ENCODE peak calls at places on chromosome 6, in four cellular contexts. P is GM12878, M is A549, B is K562. T is an unnamed sample.

GRCh38 chr6:129638055-129639019 is 71.6 kb downstream of the ARHGAP18 start:
- DNase-seq in P (no peak), B (no peak), M (peak), T (peak)

GRCh38 chr6:106102034-106102433 is 15.9 kb downstream of the PRDM1 start:
- DNase-seq in B (no peak), M (no peak), P (peak), T (no peak)

GRCh38 chr6:10540073-10540746 is 19.1 kb downstream of the GCNT2 start:
- DNase-seq in P (no peak), M (no peak), B (no peak), T (no peak)

GRCh38 chr6:133047706-133048105 is 193.5 kb upstream of the EYA4 start:
- DNase-seq in B (no peak), P (no peak), M (no peak), T (no peak)

GRCh38 chr6:74277749-74278148 is 581.7 kb downstream of the CD109 start:
- DNase-seq in M (no peak), B (no peak), P (no peak), T (no peak)

GRCh38 chr6:11538049-11538798 is 675 bp downstream of the TMEM170B start:
- DNase-seq in M (no peak), P (no peak), B (peak), T (no peak)

GRCh38 chr6:107318100-107318736 is 141.1 kb downstream of the PDSS2 start:
- DNase-seq in M (peak), B (peak), P (peak), T (peak)

GRCh38 chr6:170286246-170286933 is 4.5 kb downstream of the DLL1 start:
- DNase-seq in B (peak), P (no peak), M (no peak), T (no peak)

GRCh38 chr6:19153270-19153980 is 683.7 kb upstream of the ID4 start:
- DNase-seq in B (no peak), M (no peak), P (no peak), T (no peak)

GRCh38 chr6:121828567-121828966 is 393.1 kb downstream of the GJA1 start:
- DNase-seq in B (no peak), M (no peak), P (no peak), T (no peak)

GRCh38 chr6:35725081-35725708 is 11.6 kb upstream of the ARMC12 start:
- DNase-seq in M (no peak), P (no peak), B (no peak), T (no peak)

GRCh38 chr6:42896178-42896719 is 16.8 kb downstream of the RPL7L1 start:
- DNase-seq in M (no peak), P (no peak), B (no peak), T (no peak)

GRCh38 chr6:146544783-146545182 is 1.1 kb downstream of the RAB32 start:
- DNase-seq in P (no peak), B (no peak), M (no peak), T (no peak)

GRCh38 chr6:108738684-108739406 is 109.4 kb upstream of the ARMC2 start:
- DNase-seq in P (no peak), B (no peak), M (no peak), T (no peak)

GRCh38 chr6:155033021-155033801 is 38.1 kb downstream of the TIAM2 start:
- DNase-seq in P (no peak), M (no peak), B (no peak), T (no peak)

GRCh38 chr6:104795363-104795762 is 64.4 kb downstream of the HACE1 start:
- DNase-seq in B (no peak), M (no peak), P (no peak), T (no peak)

GRCh38 chr6:148309301-148309700 is 33.3 kb upstream of the SASH1 start:
- DNase-seq in B (no peak), P (no peak), M (no peak), T (no peak)

GRCh38 chr6:6131492-6132109 is 124.9 kb upstream of the NRN1 start:
- DNase-seq in M (peak), P (no peak), B (peak), T (peak)

GRCh38 chr6:80622641-80623040 is 516.2 kb downstream of the BCKDHB start:
- DNase-seq in B (no peak), P (no peak), M (peak), T (no peak)

GRCh38 chr6:14640631-14641030 is 523.1 kb downstream of the CD83 start:
- DNase-seq in P (no peak), B (no peak), M (no peak), T (no peak)

GRCh38 chr6:24355422-24355821 is 2.4 kb downstream of the DCDC2 start:
- DNase-seq in P (no peak), B (no peak), M (no peak), T (no peak)

GRCh38 chr6:139751179-139751578 is 376.7 kb upstream of the CITED2 start:
- DNase-seq in M (no peak), B (no peak), P (no peak), T (no peak)

GRCh38 chr6:131955192-131955591 is 4.0 kb upstream of the CCN2 start:
- DNase-seq in M (no peak), P (no peak), B (no peak), T (no peak)

GRCh38 chr6:72466971-72467566 is 154.8 kb upstream of the KCNQ5 start:
- DNase-seq in M (no peak), B (no peak), P (no peak), T (no peak)

GRCh38 chr6:14792118-14792955 is 453.5 kb upstream of the JARID2 start:
- DNase-seq in M (no peak), B (no peak), P (no peak), T (no peak)

GRCh38 chr6:141398954-141399353 is 733.8 kb upstream of the GJE1 start:
- DNase-seq in B (no peak), M (no peak), P (no peak), T (no peak)

GRCh38 chr6:109381007-109381746 is 1.1 kb downstream of the CD164 start:
- DNase-seq in M (no peak), B (no peak), P (no peak), T (no peak)

GRCh38 chr6:131998255-131998982 is 47.2 kb upstream of the CCN2 start:
- DNase-seq in M (no peak), P (no peak), B (no peak), T (no peak)

GRCh38 chr6:108117427-108118358 is 43.2 kb upstream of the OSTM1 start:
- DNase-seq in B (no peak), P (no peak), M (peak), T (no peak)

GRCh38 chr6:7058250-7058923 is 49.4 kb upstream of the RREB1 start:
- DNase-seq in M (peak), B (peak), P (no peak), T (peak)

GRCh38 chr6:109453156-109453555 is 2.4 kb downstream of the MICAL1 start:
- DNase-seq in M (no peak), B (no peak), P (no peak), T (no peak)

GRCh38 chr6:114249522-114249921 is 93.3 kb downstream of the HS3ST5 start:
- DNase-seq in M (no peak), P (no peak), B (no peak), T (no peak)

GRCh38 chr6:24918641-24919403 is 16.9 kb downstream of the RIPOR2 start:
- DNase-seq in M (no peak), B (no peak), P (no peak), T (no peak)

GRCh38 chr6:89080281-89081128 is at the start of gene PNRC1:
- DNase-seq in B (peak), P (peak), M (peak), T (peak)

GRCh38 chr6:89081129-89081422 is 525 bp downstream of the PNRC1 start:
- DNase-seq in P (no peak), M (no peak), B (no peak), T (no peak)

GRCh38 chr6:89081423-89082322 is 1.1 kb downstream of the PNRC1 start:
- DNase-seq in P (peak), B (peak), M (peak), T (peak)

GRCh38 chr6:89082439-89082838 is 1.9 kb downstream of the PNRC1 start:
- DNase-seq in M (no peak), B (no peak), P (no peak), T (no peak)

GRCh38 chr6:89079611-89080213 is 839 bp upstream of the PNRC1 start:
- DNase-seq in P (no peak), M (no peak), B (no peak), T (no peak)
- TF ChIP-seq CHD4 in P (no peak), M (no peak), B (no peak), T (no peak)

GRCh38 chr6:157597461-157598312 is 216.7 kb downstream of the ZDHHC14 start:
- DNase-seq in B (no peak), P (no peak), M (peak), T (peak)
- TF ChIP-seq CHD4 in B (no peak), P (no peak), M (no peak), T (no peak)

DNA sequence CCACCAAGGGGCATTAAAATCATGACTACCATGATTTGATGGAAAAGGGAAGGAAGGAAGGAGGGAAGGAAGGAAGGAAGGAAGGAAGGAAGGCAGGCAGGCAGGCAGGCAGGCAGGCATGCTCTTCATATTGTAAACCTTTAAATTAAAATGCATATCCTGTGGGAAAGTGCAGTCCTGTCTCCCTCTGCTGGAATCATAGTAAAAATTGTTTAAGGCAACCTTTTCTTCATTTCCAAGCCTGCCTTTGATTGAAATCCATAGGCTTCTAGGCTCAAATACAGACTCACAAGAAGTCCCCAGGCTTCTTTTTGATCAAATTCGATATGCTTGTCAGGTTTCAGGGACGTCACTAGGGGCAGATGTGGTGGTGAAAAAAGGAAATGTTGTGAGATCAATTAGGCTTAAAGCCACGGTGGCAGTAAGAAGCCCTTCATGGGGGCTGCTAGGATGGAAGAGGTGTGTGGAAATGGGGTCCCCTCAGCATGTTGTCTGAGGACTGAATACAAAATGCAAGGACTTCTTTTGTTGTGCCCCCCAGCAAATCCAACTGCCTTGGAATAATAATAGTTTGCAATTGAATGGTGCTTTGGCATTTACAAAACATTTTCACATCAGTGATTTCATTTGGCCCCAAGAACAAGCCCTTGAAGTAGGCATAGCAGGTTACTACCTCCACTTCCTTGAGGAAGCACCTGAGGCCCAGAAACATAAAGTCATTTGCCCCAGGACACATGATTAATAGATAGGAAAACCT is 25.6 kb upstream of the GABRR1 start:
- DNase-seq in P (no peak), B (no peak), M (peak), T (peak)
- TF ChIP-seq CHD4 in P (no peak), B (no peak), M (no peak), T (no peak)

GRCh38 chr6:150715132-150715531 is 115.4 kb downstream of the PLEKHG1 start:
- DNase-seq in P (no peak), B (no peak), M (no peak), T (no peak)
- TF ChIP-seq CHD4 in P (no peak), B (no peak), M (no peak), T (no peak)